ENCODE peak calls at places on chromosome 1, in ten cellular contexts. S, Z, J, B, O, E, I, U, M and G are unnamed samples.

GRCh38 chr1:11138952-11139351 is 39.3 kb upstream of the EXOSC10 start:
- DNase-seq in M (peak; percentile 52), S (no peak), J (no peak), U (no peak), I (no peak), B (no peak), E (no peak), O (no peak), Z (peak; percentile 68), G (no peak)

GRCh38 chr1:109980324-109981127 is 4.0 kb upstream of the AHCYL1 start:
- DNase-seq in B (no peak), M (no peak), O (peak; percentile 61), U (no peak), S (no peak), Z (peak; percentile 43), I (no peak), J (no peak), E (peak; percentile 48), G (no peak)

GRCh38 chr1:9200441-9200840 is 34.1 kb upstream of the H6PD start:
- DNase-seq in O (peak; percentile 54), E (no peak), Z (peak; percentile 79), B (no peak), I (no peak), S (no peak), U (no peak), M (peak; percentile 58), J (no peak), G (no peak)

GRCh38 chr1:32619701-32620485 is 30.5 kb downstream of the ZBTB8OS start:
- DNase-seq in Z (peak; percentile 43), S (no peak), M (peak; percentile 16), U (no peak), J (no peak), O (no peak), B (no peak), I (peak; percentile 52), E (no peak), G (no peak)

GRCh38 chr1:32138965-32139364 is 31.1 kb downstream of the KPNA6 start:
- DNase-seq in Z (peak; percentile 89), M (peak; percentile 39), U (no peak), O (no peak), S (peak; percentile 20), I (no peak), J (no peak), E (no peak), B (no peak), G (peak; percentile 54)

GRCh38 chr1:220628431-220628830 is 61.7 kb upstream of the C1orf115 start:
- DNase-seq in M (no peak), J (no peak), B (no peak), U (no peak), S (no peak), O (no peak), E (no peak), I (no peak), Z (no peak), G (no peak)

GRCh38 chr1:14443164-14443787 is 155.2 kb upstream of the KAZN start:
- DNase-seq in M (peak; percentile 17), E (no peak), I (no peak), J (no peak), O (peak; percentile 62), S (no peak), B (no peak), Z (no peak), U (no peak), G (no peak)

GRCh38 chr1:162055062-162055461 is 14.4 kb upstream of the NOS1AP start:
- DNase-seq in E (no peak), U (no peak), M (peak; percentile 48), B (no peak), O (peak; percentile 85), Z (peak; percentile 97), J (no peak), I (no peak), S (no peak), G (no peak)

GRCh38 chr1:75579046-75579445 is 31.9 kb downstream of the SLC44A5 start:
- DNase-seq in Z (no peak), B (no peak), E (no peak), S (no peak), O (no peak), U (no peak), M (no peak), I (no peak), J (no peak), G (no peak)